ENCODE peak calls at places on chromosomes 3 and 15, in eight cellular contexts. One of them, this sample, is unnamed.

GRCh38 chr15:49492834-49493233 is 69.8 kb downstream of the FGF7 start:
- DNase-seq in breast epithelium: no peak
- DNase-seq in A549: no peak
- DNase-seq in prostate gland: no peak
- DNase-seq in right cardiac atrium: no peak
- DNase-seq in spleen: no peak
- DNase-seq in brain microvascular endothelial cell: no peak
- DNase-seq in coronary artery: no peak
- DNase-seq in this sample: no peak

GRCh38 chr3:183507551-183507950 is 48.0 kb downstream of the KLHL6 start:
- DNase-seq in breast epithelium: no peak
- DNase-seq in A549: no peak
- DNase-seq in prostate gland: no peak
- DNase-seq in right cardiac atrium: no peak
- DNase-seq in spleen: no peak
- DNase-seq in brain microvascular endothelial cell: no peak
- DNase-seq in coronary artery: no peak
- DNase-seq in this sample: no peak

GRCh38 chr3:197561926-197562325 is 6.2 kb upstream of the BDH1 start:
- DNase-seq in breast epithelium: no peak
- DNase-seq in A549: no peak
- DNase-seq in prostate gland: no peak
- DNase-seq in right cardiac atrium: no peak
- DNase-seq in spleen: no peak
- DNase-seq in brain microvascular endothelial cell: no peak
- DNase-seq in coronary artery: no peak
- DNase-seq in this sample: no peak

GRCh38 chr3:5222283-5223005 is 34.9 kb downstream of the EDEM1 start:
- DNase-seq in breast epithelium: no peak
- DNase-seq in A549: no peak
- DNase-seq in prostate gland: no peak
- DNase-seq in right cardiac atrium: no peak
- DNase-seq in spleen: no peak
- DNase-seq in brain microvascular endothelial cell: no peak
- DNase-seq in coronary artery: no peak
- DNase-seq in this sample: no peak

GRCh38 chr3:172159962-172160538 is 120.7 kb downstream of the FNDC3B start:
- DNase-seq in breast epithelium: no peak
- DNase-seq in A549: no peak
- DNase-seq in prostate gland: peak
- DNase-seq in right cardiac atrium: peak
- DNase-seq in spleen: no peak
- DNase-seq in brain microvascular endothelial cell: peak
- DNase-seq in coronary artery: peak
- DNase-seq in this sample: peak

GRCh38 chr3:9452417-9452816 is 55.0 kb downstream of the SETD5 start:
- DNase-seq in breast epithelium: no peak
- DNase-seq in A549: no peak
- DNase-seq in prostate gland: no peak
- DNase-seq in right cardiac atrium: no peak
- DNase-seq in spleen: no peak
- DNase-seq in brain microvascular endothelial cell: no peak
- DNase-seq in coronary artery: no peak
- DNase-seq in this sample: no peak

GRCh38 chr15:89132611-89133242 is 44.5 kb downstream of the ABHD2 start:
- DNase-seq in breast epithelium: no peak
- DNase-seq in A549: no peak
- DNase-seq in prostate gland: no peak
- DNase-seq in right cardiac atrium: peak
- DNase-seq in spleen: no peak
- DNase-seq in brain microvascular endothelial cell: no peak
- DNase-seq in coronary artery: no peak
- DNase-seq in this sample: peak

GRCh38 chr3:42712716-42713372 is 10.2 kb upstream of the HHATL start:
- DNase-seq in breast epithelium: peak
- DNase-seq in A549: no peak
- DNase-seq in prostate gland: no peak
- DNase-seq in right cardiac atrium: no peak
- DNase-seq in spleen: no peak
- DNase-seq in brain microvascular endothelial cell: no peak
- DNase-seq in coronary artery: peak
- DNase-seq in this sample: no peak

GRCh38 chr3:13623101-13623654 is 74.3 kb downstream of the FBLN2 start:
- DNase-seq in breast epithelium: no peak
- DNase-seq in A549: no peak
- DNase-seq in prostate gland: peak
- DNase-seq in right cardiac atrium: peak
- DNase-seq in spleen: peak
- DNase-seq in brain microvascular endothelial cell: peak
- DNase-seq in coronary artery: no peak
- DNase-seq in this sample: no peak

GRCh38 chr15:75215107-75216004 is 13.7 kb downstream of the C15orf39 start:
- DNase-seq in breast epithelium: no peak
- DNase-seq in A549: no peak
- DNase-seq in prostate gland: no peak
- DNase-seq in right cardiac atrium: no peak
- DNase-seq in spleen: no peak
- DNase-seq in brain microvascular endothelial cell: no peak
- DNase-seq in coronary artery: no peak
- DNase-seq in this sample: no peak

GRCh38 chr3:100634493-100635272 is 25.3 kb downstream of the ADGRG7 start:
- DNase-seq in breast epithelium: no peak
- DNase-seq in A549: peak
- DNase-seq in prostate gland: no peak
- DNase-seq in right cardiac atrium: peak
- DNase-seq in spleen: no peak
- DNase-seq in brain microvascular endothelial cell: peak
- DNase-seq in coronary artery: no peak
- DNase-seq in this sample: peak

GRCh38 chr3:162978136-162978535 is 1481.5 kb downstream of the OTOL1 start:
- DNase-seq in breast epithelium: no peak
- DNase-seq in A549: peak
- DNase-seq in prostate gland: no peak
- DNase-seq in right cardiac atrium: no peak
- DNase-seq in spleen: no peak
- DNase-seq in brain microvascular endothelial cell: no peak
- DNase-seq in coronary artery: no peak
- DNase-seq in this sample: no peak

GRCh38 chr15:68508485-68509189 is 70.2 kb upstream of the CORO2B start:
- DNase-seq in breast epithelium: no peak
- DNase-seq in A549: no peak
- DNase-seq in prostate gland: no peak
- DNase-seq in right cardiac atrium: peak
- DNase-seq in spleen: no peak
- DNase-seq in brain microvascular endothelial cell: no peak
- DNase-seq in coronary artery: no peak
- DNase-seq in this sample: no peak

GRCh38 chr3:54897028-54897711 is 30.7 kb downstream of the LRTM1 start:
- DNase-seq in breast epithelium: no peak
- DNase-seq in A549: no peak
- DNase-seq in prostate gland: no peak
- DNase-seq in right cardiac atrium: no peak
- DNase-seq in spleen: no peak
- DNase-seq in brain microvascular endothelial cell: peak
- DNase-seq in coronary artery: no peak
- DNase-seq in this sample: no peak

GRCh38 chr3:186160691-186161243 is 51.9 kb upstream of the ETV5 start:
- DNase-seq in breast epithelium: no peak
- DNase-seq in A549: no peak
- DNase-seq in prostate gland: no peak
- DNase-seq in right cardiac atrium: no peak
- DNase-seq in spleen: no peak
- DNase-seq in brain microvascular endothelial cell: no peak
- DNase-seq in coronary artery: peak
- DNase-seq in this sample: no peak

GRCh38 chr3:156631323-156631722 is 43.1 kb upstream of the TIPARP start:
- DNase-seq in breast epithelium: no peak
- DNase-seq in A549: no peak
- DNase-seq in prostate gland: peak
- DNase-seq in right cardiac atrium: no peak
- DNase-seq in spleen: no peak
- DNase-seq in brain microvascular endothelial cell: no peak
- DNase-seq in coronary artery: no peak
- DNase-seq in this sample: no peak

GRCh38 chr3:106811376-106811775 is 565.9 kb upstream of the CCDC54 start:
- DNase-seq in breast epithelium: no peak
- DNase-seq in A549: no peak
- DNase-seq in prostate gland: no peak
- DNase-seq in right cardiac atrium: no peak
- DNase-seq in spleen: no peak
- DNase-seq in brain microvascular endothelial cell: peak
- DNase-seq in coronary artery: no peak
- DNase-seq in this sample: no peak

GRCh38 chr3:88235102-88235501 is 85.3 kb downstream of the C3orf38 start:
- DNase-seq in breast epithelium: no peak
- DNase-seq in A549: no peak
- DNase-seq in prostate gland: no peak
- DNase-seq in right cardiac atrium: no peak
- DNase-seq in spleen: no peak
- DNase-seq in brain microvascular endothelial cell: peak
- DNase-seq in coronary artery: no peak
- DNase-seq in this sample: no peak

GRCh38 chr3:100426029-100426682 is 24.8 kb downstream of the LNP1 start:
- DNase-seq in breast epithelium: no peak
- DNase-seq in A549: no peak
- DNase-seq in prostate gland: no peak
- DNase-seq in right cardiac atrium: no peak
- DNase-seq in spleen: no peak
- DNase-seq in brain microvascular endothelial cell: no peak
- DNase-seq in coronary artery: no peak
- DNase-seq in this sample: no peak

DNA sequence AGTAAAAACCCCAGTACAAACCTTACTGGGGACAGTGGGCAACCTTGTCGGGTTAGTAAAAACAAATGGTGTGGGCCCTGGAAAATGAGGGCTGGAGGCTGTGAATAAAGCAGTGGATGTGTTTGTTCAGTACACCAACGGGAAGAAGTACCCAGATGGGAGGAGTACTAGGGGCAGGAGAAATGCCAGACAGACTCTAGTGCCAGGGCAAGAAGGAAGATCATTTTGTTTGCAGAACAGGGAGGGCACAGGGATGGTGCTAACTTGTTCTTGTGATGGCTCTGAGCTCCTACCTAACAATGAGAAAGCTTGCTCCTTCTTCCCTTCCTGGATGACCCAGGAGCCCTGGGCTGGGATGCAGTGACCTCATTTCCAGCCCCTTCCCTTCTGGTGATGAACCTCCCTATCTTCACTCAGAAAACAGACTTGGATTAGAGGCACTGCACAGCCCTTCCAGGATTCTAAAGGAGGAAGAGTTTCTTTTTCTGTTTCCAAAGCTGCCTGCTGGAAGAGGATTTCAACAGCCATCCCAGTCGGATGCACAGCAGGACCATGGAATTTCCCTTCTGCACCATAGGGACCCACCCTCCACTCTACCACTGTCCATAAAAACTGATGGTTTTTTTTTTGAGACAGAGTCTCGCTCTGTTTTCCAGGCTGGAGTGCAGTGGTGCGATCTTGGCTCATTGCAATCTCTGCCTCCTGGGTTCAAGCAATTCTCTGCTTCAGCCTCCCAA is 6.1 kb downstream of the RASSF1 start:
- DNase-seq in breast epithelium: no peak
- DNase-seq in A549: no peak
- DNase-seq in prostate gland: peak
- DNase-seq in right cardiac atrium: peak
- DNase-seq in spleen: no peak
- DNase-seq in brain microvascular endothelial cell: no peak
- DNase-seq in coronary artery: no peak
- DNase-seq in this sample: no peak
- H3K27ac ChIP-seq in breast epithelium: peak
- H3K27ac ChIP-seq in A549: no peak
- H3K27ac ChIP-seq in prostate gland: peak
- H3K27ac ChIP-seq in right cardiac atrium: peak
- H3K27ac ChIP-seq in spleen: peak
- H3K27ac ChIP-seq in brain microvascular endothelial cell: peak
- H3K27ac ChIP-seq in coronary artery: peak
- H3K27ac ChIP-seq in this sample: peak

DNA sequence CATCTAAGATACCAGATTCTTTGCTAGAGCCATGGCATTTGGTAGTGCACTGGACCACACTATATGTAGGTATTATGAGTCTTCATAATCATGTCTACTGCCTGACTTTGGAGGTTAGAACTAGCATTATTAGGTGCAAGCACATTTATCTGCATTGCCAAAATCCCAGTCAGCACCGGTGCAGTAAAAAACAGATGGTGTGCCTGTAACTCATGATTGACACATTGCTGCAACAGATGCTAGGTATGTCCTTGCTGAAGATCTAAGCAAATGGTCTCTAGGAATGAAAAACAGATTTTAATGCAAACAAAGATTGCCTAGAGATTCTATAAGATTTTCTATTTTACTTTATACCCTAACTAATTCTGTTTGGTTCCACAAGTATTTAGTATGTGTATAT is 47.7 kb downstream of the MYO5A start:
- DNase-seq in breast epithelium: no peak
- DNase-seq in A549: no peak
- DNase-seq in prostate gland: no peak
- DNase-seq in right cardiac atrium: no peak
- DNase-seq in spleen: no peak
- DNase-seq in brain microvascular endothelial cell: no peak
- DNase-seq in coronary artery: no peak
- DNase-seq in this sample: no peak
- H3K27ac ChIP-seq in breast epithelium: no peak
- H3K27ac ChIP-seq in A549: no peak
- H3K27ac ChIP-seq in prostate gland: no peak
- H3K27ac ChIP-seq in right cardiac atrium: no peak
- H3K27ac ChIP-seq in spleen: peak
- H3K27ac ChIP-seq in brain microvascular endothelial cell: no peak
- H3K27ac ChIP-seq in coronary artery: no peak
- H3K27ac ChIP-seq in this sample: no peak

GRCh38 chr3:108940568-108941285 is 13.0 kb downstream of the GUCA1C start:
- DNase-seq in breast epithelium: no peak
- DNase-seq in A549: no peak
- DNase-seq in prostate gland: no peak
- DNase-seq in right cardiac atrium: no peak
- DNase-seq in spleen: no peak
- DNase-seq in brain microvascular endothelial cell: no peak
- DNase-seq in coronary artery: no peak
- DNase-seq in this sample: no peak

GRCh38 chr3:108951802-108952474 is 1.7 kb downstream of the GUCA1C start:
- DNase-seq in breast epithelium: no peak
- DNase-seq in A549: no peak
- DNase-seq in prostate gland: no peak
- DNase-seq in right cardiac atrium: no peak
- DNase-seq in spleen: no peak
- DNase-seq in brain microvascular endothelial cell: no peak
- DNase-seq in coronary artery: no peak
- DNase-seq in this sample: no peak

GRCh38 chr3:108947855-108948254 is 5.8 kb downstream of the GUCA1C start:
- DNase-seq in breast epithelium: no peak
- DNase-seq in A549: no peak
- DNase-seq in prostate gland: no peak
- DNase-seq in right cardiac atrium: no peak
- DNase-seq in spleen: no peak
- DNase-seq in brain microvascular endothelial cell: no peak
- DNase-seq in coronary artery: no peak
- DNase-seq in this sample: no peak

GRCh38 chr3:108946292-108947290 is 7.1 kb downstream of the GUCA1C start:
- DNase-seq in breast epithelium: no peak
- DNase-seq in A549: no peak
- DNase-seq in prostate gland: no peak
- DNase-seq in right cardiac atrium: no peak
- DNase-seq in spleen: no peak
- DNase-seq in brain microvascular endothelial cell: no peak
- DNase-seq in coronary artery: no peak
- DNase-seq in this sample: no peak
- H3K27ac ChIP-seq in breast epithelium: no peak
- H3K27ac ChIP-seq in A549: no peak
- H3K27ac ChIP-seq in prostate gland: no peak
- H3K27ac ChIP-seq in right cardiac atrium: no peak
- H3K27ac ChIP-seq in spleen: no peak
- H3K27ac ChIP-seq in brain microvascular endothelial cell: no peak
- H3K27ac ChIP-seq in coronary artery: no peak
- H3K27ac ChIP-seq in this sample: no peak

GRCh38 chr15:39153718-39154117 is 427.2 kb upstream of the THBS1 start:
- DNase-seq in breast epithelium: no peak
- DNase-seq in A549: no peak
- DNase-seq in prostate gland: peak
- DNase-seq in right cardiac atrium: no peak
- DNase-seq in spleen: no peak
- DNase-seq in brain microvascular endothelial cell: no peak
- DNase-seq in coronary artery: no peak
- DNase-seq in this sample: no peak
- H3K27ac ChIP-seq in breast epithelium: no peak
- H3K27ac ChIP-seq in A549: peak
- H3K27ac ChIP-seq in prostate gland: no peak
- H3K27ac ChIP-seq in right cardiac atrium: no peak
- H3K27ac ChIP-seq in spleen: no peak
- H3K27ac ChIP-seq in brain microvascular endothelial cell: no peak
- H3K27ac ChIP-seq in coronary artery: no peak
- H3K27ac ChIP-seq in this sample: no peak

This sample was measured in tibial nerve.